ENCODE peak calls at places on chromosomes 1 and 21, in eight cellular contexts. A is fibroblast of lung, L is neural progenitor cell, B is mammary epithelial cell, R is HCT116, M is H9, S is OCI-LY7, T is GM23338. H is an unnamed sample. For H3K79me2, the result is how much of the 10 kb centered on the place peaks cover.

GRCh38 chr21:17488620-17489019 is 24.2 kb upstream of the CXADR start:
- DNase-seq in A (no peak), L (no peak), B (no peak), R (no peak), M (no peak), S (no peak), T (no peak), H (no peak)

GRCh38 chr1:111082421-111083192 is 57.3 kb downstream of the DRAM2 start:
- DNase-seq in A (peak), L (no peak), B (peak), R (no peak), M (no peak), S (no peak), T (no peak), H (no peak)

GRCh38 chr1:241551759-241552638 is 19.8 kb downstream of the KMO start:
- DNase-seq in A (no peak), L (no peak), B (no peak), R (no peak), M (no peak), S (peak), T (no peak), H (no peak)

GRCh38 chr1:31705080-31705866 is 1.5 kb upstream of the COL16A1 start:
- DNase-seq in A (peak), L (peak), B (peak), R (no peak), M (peak), S (peak), T (peak), H (peak)

GRCh38 chr21:26972131-26972707 is 5.3 kb upstream of the ADAMTS5 start:
- DNase-seq in A (no peak), L (no peak), B (no peak), R (no peak), M (no peak), S (no peak), T (no peak), H (no peak)

GRCh38 chr1:70038025-70038424 is 167.4 kb downstream of the LRRC40 start:
- DNase-seq in A (peak), L (no peak), B (peak), R (no peak), M (peak), S (no peak), T (no peak), H (no peak)

GRCh38 chr1:153483776-153484175 is 23.3 kb upstream of the S100A7 start:
- DNase-seq in A (no peak), L (peak), B (no peak), R (no peak), M (peak), S (no peak), T (peak), H (no peak)

GRCh38 chr21:40381111-40381510 is 465.8 kb downstream of the DSCAM start:
- DNase-seq in A (no peak), L (no peak), B (no peak), R (no peak), M (no peak), S (no peak), T (no peak), H (no peak)

GRCh38 chr1:162371611-162372010 is 5.0 kb downstream of the SPATA46 start:
- DNase-seq in A (peak), L (no peak), B (peak), R (no peak), M (no peak), S (no peak), T (no peak), H (no peak)

GRCh38 chr1:34924759-34925555 is 4.5 kb downstream of the DLGAP3 start:
- DNase-seq in A (peak), L (peak), B (peak), R (no peak), M (peak), S (peak), T (peak), H (peak)

GRCh38 chr21:16302851-16303282 is 573.1 kb downstream of the USP25 start:
- DNase-seq in A (peak), L (no peak), B (no peak), R (no peak), M (no peak), S (no peak), T (no peak), H (no peak)

GRCh38 chr1:171245458-171246064 is 2.7 kb upstream of the FMO1 start:
- DNase-seq in A (peak), L (peak), B (peak), R (peak), M (peak), S (peak), T (peak), H (no peak)

GRCh38 chr1:111202366-111202706 is 1.9 kb upstream of the DENND2D start:
- DNase-seq in A (no peak), L (no peak), B (peak), R (no peak), M (no peak), S (no peak), T (no peak), H (no peak)

GRCh38 chr1:37123266-37123665 is 89.0 kb upstream of the GRIK3 start:
- DNase-seq in A (no peak), L (peak), B (no peak), R (no peak), M (no peak), S (no peak), T (no peak), H (no peak)

DNA sequence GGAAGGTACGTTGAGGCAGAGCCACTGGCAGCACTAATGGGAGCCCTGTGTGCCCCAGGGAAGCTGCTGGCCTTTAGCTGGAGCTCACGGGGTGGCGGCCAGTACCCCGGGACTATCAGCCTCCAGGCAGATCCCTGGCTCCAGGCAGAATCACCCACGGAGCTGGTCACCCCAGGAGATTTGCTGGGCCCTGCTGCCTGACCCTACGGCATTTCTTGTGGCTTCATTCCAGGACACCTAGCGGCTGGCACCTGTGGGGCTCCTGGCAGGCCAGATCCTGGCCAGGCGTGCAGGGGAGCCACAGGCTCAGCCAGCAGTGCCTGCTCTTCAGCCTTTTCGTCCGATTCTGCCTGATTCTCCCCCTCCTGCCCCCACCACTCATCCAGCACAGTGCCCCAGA is 7.1 kb downstream of the PADI1 start:
- DNase-seq in A (no peak), L (no peak), B (no peak), R (no peak), M (no peak), S (no peak), T (no peak), H (no peak)
- TF ChIP-seq CTCF in A (no peak), L (no peak), B (peak), R (no peak), M (no peak), S (no peak), T (no peak), H (no peak)

GRCh38 chr1:9319208-9319788 is 26.6 kb downstream of the SPSB1 start:
- DNase-seq in A (no peak), L (no peak), B (no peak), R (no peak), M (no peak), S (no peak), T (no peak), H (no peak)
- H3K79me2 ChIP-seq in A (half or more), L (under half), B (half or more), R (under half), M (under half), S (under half), T (under half), H (half or more)

GRCh38 chr1:6775644-6776043 is 9.6 kb upstream of the CAMTA1 start:
- DNase-seq in A (no peak), L (no peak), B (no peak), R (no peak), M (no peak), S (no peak), T (no peak), H (no peak)
- TF ChIP-seq CTCF in A (no peak), L (no peak), B (no peak), R (no peak), M (no peak), S (no peak), T (no peak), H (no peak)

GRCh38 chr21:44783023-44783696 is 18.5 kb downstream of the UBE2G2 start:
- DNase-seq in A (no peak), L (no peak), B (no peak), R (no peak), M (no peak), S (no peak), T (no peak), H (no peak)
- H3K79me2 ChIP-seq in A (under half), L (half or more), B (half or more), R (half or more), M (under half), S (half or more), T (half or more), H (half or more)

DNA sequence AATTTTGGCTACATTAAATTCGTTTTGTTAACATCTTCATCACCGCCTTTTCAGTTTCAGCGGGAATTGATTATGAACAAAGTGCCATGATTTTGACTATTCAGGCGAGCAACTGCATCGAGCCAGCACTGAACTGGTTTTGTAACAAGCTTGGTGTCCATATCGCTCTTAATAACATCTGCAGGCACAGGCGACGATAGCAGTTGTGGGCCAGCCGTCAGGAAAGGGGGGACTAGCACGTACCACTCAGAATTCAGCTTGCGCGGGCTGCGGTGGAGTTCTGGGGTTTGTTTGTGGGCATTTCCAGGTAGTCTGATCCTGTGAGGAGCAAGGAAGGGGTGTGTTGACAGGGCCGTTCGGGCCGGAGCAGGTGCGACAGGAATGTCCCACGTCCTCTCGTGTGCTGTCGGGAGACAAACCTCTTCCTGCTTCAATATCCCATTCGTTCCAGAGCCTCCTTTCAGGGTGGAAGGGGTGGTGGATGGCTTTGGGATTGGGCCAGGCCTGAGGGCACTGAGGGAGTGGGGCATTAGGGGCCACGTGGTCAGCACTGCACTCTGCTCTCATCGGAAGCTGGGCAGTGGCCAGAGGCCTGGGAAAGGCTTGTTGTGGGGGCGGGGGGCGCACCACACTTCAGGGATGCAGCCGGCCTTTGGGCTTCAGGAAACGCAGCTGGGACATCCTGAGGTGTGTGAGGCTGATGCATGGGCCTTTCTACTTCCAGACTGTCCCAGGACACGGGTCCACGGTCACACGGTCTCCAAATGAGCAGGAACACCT is 39.1 kb downstream of the SKI start:
- DNase-seq in A (no peak), L (no peak), B (no peak), R (no peak), M (no peak), S (no peak), T (no peak), H (no peak)
- TF ChIP-seq CTCF in A (no peak), L (no peak), B (no peak), R (no peak), M (no peak), S (no peak), T (no peak), H (no peak)

DNA sequence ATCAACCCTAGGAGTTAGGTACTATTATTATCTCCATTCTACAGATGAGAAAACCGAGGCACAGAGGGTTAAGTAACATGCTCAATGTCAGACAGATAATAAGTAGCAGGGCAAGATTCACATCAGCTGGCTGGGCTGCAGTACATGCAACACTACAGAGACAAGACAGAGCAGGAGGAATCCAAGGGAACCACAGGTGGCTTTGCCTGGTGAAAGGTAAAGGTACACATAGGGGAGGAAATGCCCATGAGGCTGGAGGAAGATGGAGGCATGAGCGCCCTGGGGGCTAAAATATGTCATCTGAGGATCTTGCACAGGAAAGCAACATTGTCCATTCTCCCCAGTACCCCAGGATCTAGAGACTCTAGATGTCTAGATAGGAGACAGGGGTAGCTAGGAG is 8.4 kb downstream of the ZBTB21 start:
- DNase-seq in A (no peak), L (no peak), B (no peak), R (no peak), M (no peak), S (no peak), T (no peak), H (no peak)
- H3K79me2 ChIP-seq in A (under half), L (half or more), B (half or more), R (half or more), M (under half), S (under half), T (half or more), H (half or more)

GRCh38 chr1:38558055-38558454 is 301.5 kb downstream of the RRAGC start:
- DNase-seq in A (no peak), L (peak), B (no peak), R (no peak), M (peak), S (no peak), T (peak), H (no peak)

GRCh38 chr1:38561110-38561509 is 298.5 kb downstream of the RRAGC start:
- DNase-seq in A (no peak), L (no peak), B (no peak), R (no peak), M (no peak), S (no peak), T (no peak), H (no peak)

GRCh38 chr1:38555594-38555993 is 304.0 kb downstream of the RRAGC start:
- DNase-seq in A (no peak), L (no peak), B (no peak), R (no peak), M (no peak), S (no peak), T (no peak), H (no peak)

GRCh38 chr1:38559180-38559874 is 300.2 kb downstream of the RRAGC start:
- DNase-seq in A (no peak), L (no peak), B (no peak), R (no peak), M (no peak), S (peak), T (peak), H (peak)

DNA sequence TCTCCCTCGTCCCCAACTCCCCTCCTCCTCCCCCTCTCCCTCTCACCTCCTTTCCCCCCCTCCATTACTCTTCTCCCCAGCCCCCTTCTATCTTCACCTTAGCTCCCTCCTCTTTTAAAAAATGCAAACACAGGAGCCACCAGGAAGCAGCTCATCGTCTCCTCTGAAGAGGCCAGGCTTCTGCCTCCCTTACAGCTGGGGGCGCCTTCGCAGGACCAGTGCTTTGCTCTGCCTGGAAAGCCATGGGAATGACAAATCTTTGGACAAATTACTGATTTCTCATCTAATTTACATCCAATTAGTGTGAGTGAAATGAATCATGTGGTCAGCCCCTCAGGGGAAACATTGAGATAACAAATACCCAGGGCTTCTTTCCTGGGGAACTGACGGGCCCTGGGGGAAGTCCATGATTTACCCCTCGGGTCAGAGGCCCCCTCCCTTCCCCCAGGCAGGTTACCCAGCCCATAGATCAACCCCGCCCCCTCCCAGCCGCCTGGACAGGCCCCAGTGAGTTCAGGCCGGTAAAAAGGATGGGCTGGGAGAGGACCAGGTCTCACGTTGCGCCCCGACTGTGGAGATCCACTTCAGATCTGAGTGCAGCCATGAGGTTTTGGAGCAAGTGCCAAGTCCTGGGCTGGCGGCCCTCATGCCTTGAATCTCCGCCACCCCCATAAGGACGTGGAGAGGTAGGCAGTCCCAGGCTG is 300.9 kb downstream of the RRAGC start:
- DNase-seq in A (no peak), L (peak), B (no peak), R (no peak), M (peak), S (no peak), T (peak), H (no peak)
- TF ChIP-seq CTCF in A (no peak), L (peak), B (no peak), R (no peak), M (peak), S (no peak), T (peak), H (no peak)

GRCh38 chr1:172556461-172556860 is 23.5 kb downstream of the SUCO start:
- DNase-seq in A (no peak), L (no peak), B (no peak), R (no peak), M (no peak), S (no peak), T (no peak), H (no peak)
- H3K79me2 ChIP-seq in A (under half), L (half or more), B (under half), R (under half), M (under half), S (under half), T (under half), H (under half)

GRCh38 chr1:164598719-164599118 is 39.7 kb downstream of the PBX1 start:
- DNase-seq in A (no peak), L (no peak), B (no peak), R (no peak), M (no peak), S (no peak), T (no peak), H (no peak)
- TF ChIP-seq CTCF in A (no peak), L (no peak), B (no peak), R (no peak), M (no peak), S (no peak), T (no peak), H (no peak)

DNA sequence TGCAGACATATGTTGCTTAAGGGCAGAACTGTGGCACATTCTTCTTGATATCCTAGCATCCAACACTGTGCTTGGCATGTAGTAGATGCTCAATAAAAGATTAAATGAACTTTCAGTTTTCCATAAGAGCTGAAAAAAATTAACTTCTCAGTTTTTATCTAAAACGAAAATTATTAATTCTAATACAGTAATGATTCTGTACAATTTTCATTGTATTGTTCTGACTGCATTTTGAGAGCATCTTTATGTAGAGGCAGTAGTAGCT is 46.6 kb downstream of the FGGY start:
- DNase-seq in A (no peak), L (no peak), B (no peak), R (no peak), M (no peak), S (no peak), T (no peak), H (no peak)
- H3K79me2 ChIP-seq in A (under half), L (under half), B (under half), R (under half), M (under half), S (under half), T (under half), H (under half)

H was measured in DND-41.